ENCODE peak calls at places on chromosomes 11 and 22, in six cellular contexts. W, O, C, D, U and E are unnamed samples.
A peak's percentile ranks its signal among the peaks of the same experiment; 100 is the strongest.

GRCh38 chr11:128720522-128720985 is 26.7 kb downstream of the FLI1 start:
- DNase-seq in W (peak; percentile 65), O (no peak), C (peak; percentile 81), D (no peak), U (peak; percentile 73), E (no peak)

GRCh38 chr22:31912402-31912733 is 32.0 kb upstream of the YWHAH start:
- DNase-seq in W (no peak), O (no peak), C (no peak), D (no peak), U (no peak), E (no peak)

GRCh38 chr22:47351836-47352579 is 589.6 kb downstream of the TBC1D22A start:
- DNase-seq in W (no peak), O (no peak), C (peak; percentile 27), D (no peak), U (no peak), E (no peak)

GRCh38 chr11:19607656-19608360 is 104.8 kb upstream of the NAV2 start:
- DNase-seq in W (peak; percentile 32), O (no peak), C (no peak), D (no peak), U (peak; percentile 66), E (no peak)

GRCh38 chr11:133064152-133064877 is 468.0 kb downstream of the OPCML start:
- DNase-seq in W (peak; percentile 72), O (no peak), C (peak; percentile 61), D (no peak), U (peak; percentile 61), E (peak; percentile 89)

GRCh38 chr22:27306771-27307170 is 494.8 kb downstream of the MN1 start:
- DNase-seq in W (no peak), O (no peak), C (no peak), D (no peak), U (no peak), E (no peak)

GRCh38 chr22:32967285-32968101 is 90.7 kb downstream of the SYN3 start:
- DNase-seq in W (no peak), O (no peak), C (no peak), D (no peak), U (no peak), E (no peak)

GRCh38 chr11:82936261-82936660 is 34.7 kb downstream of the DDIAS start:
- DNase-seq in W (peak; percentile 13), O (no peak), C (no peak), D (no peak), U (peak; percentile 26), E (no peak)

GRCh38 chr11:36177837-36178236 is 111.4 kb downstream of the COMMD9 start:
- DNase-seq in W (peak; percentile 73), O (no peak), C (no peak), D (no peak), U (peak; percentile 89), E (no peak)

GRCh38 chr11:69398529-69399492 is 82.7 kb upstream of the LINC01488 start:
- DNase-seq in W (peak; percentile 55), O (peak; percentile 42), C (no peak), D (no peak), U (peak; percentile 21), E (peak; percentile 59)

GRCh38 chr11:73252577-73253191 is 19.5 kb upstream of the P2RY6 start:
- DNase-seq in W (no peak), O (peak; percentile 33), C (peak; percentile 34), D (no peak), U (no peak), E (no peak)

GRCh38 chr11:28559497-28559896 is 451.3 kb downstream of the METTL15 start:
- DNase-seq in W (peak; percentile 65), O (no peak), C (no peak), D (no peak), U (peak; percentile 46), E (no peak)

GRCh38 chr22:33049125-33049729 is 9.0 kb downstream of the SYN3 start:
- DNase-seq in W (peak; percentile 53), O (peak; percentile 81), C (peak; percentile 84), D (peak; percentile 16), U (peak; percentile 88), E (peak; percentile 85)

GRCh38 chr11:47750725-47751124 is 16.4 kb downstream of the FNBP4 start:
- DNase-seq in W (no peak), O (no peak), C (no peak), D (no peak), U (no peak), E (no peak)

GRCh38 chr11:69662021-69662698 is 13.0 kb downstream of the LTO1 start:
- DNase-seq in W (no peak), O (peak; percentile 62), C (no peak), D (no peak), U (no peak), E (peak; percentile 50)

GRCh38 chr22:25051073-25051472 is 98.6 kb downstream of the KIAA1671 start:
- DNase-seq in W (no peak), O (no peak), C (no peak), D (no peak), U (no peak), E (no peak)

GRCh38 chr11:109197656-109198055 is 224.3 kb upstream of the C11orf87 start:
- DNase-seq in W (peak; percentile 64), O (no peak), C (no peak), D (no peak), U (peak; percentile 48), E (no peak)

GRCh38 chr22:33707581-33707980 is 212.7 kb downstream of the LARGE1 start:
- DNase-seq in W (no peak), O (no peak), C (no peak), D (no peak), U (no peak), E (no peak)

GRCh38 chr11:117457031-117457785 is 129.6 kb downstream of the CEP164 start:
- DNase-seq in W (no peak), O (peak; percentile 49), C (no peak), D (no peak), U (no peak), E (no peak)

GRCh38 chr11:118612378-118612777 is 5.0 kb downstream of the PHLDB1 start:
- DNase-seq in W (no peak), O (no peak), C (peak; percentile 45), D (no peak), U (no peak), E (peak; percentile 66)

GRCh38 chr11:7251836-7252682 is at the start of gene SYT9:
- DNase-seq in W (peak; percentile 16), O (peak; percentile 62), C (peak; percentile 44), D (no peak), U (peak; percentile 24), E (peak; percentile 54)

DNA sequence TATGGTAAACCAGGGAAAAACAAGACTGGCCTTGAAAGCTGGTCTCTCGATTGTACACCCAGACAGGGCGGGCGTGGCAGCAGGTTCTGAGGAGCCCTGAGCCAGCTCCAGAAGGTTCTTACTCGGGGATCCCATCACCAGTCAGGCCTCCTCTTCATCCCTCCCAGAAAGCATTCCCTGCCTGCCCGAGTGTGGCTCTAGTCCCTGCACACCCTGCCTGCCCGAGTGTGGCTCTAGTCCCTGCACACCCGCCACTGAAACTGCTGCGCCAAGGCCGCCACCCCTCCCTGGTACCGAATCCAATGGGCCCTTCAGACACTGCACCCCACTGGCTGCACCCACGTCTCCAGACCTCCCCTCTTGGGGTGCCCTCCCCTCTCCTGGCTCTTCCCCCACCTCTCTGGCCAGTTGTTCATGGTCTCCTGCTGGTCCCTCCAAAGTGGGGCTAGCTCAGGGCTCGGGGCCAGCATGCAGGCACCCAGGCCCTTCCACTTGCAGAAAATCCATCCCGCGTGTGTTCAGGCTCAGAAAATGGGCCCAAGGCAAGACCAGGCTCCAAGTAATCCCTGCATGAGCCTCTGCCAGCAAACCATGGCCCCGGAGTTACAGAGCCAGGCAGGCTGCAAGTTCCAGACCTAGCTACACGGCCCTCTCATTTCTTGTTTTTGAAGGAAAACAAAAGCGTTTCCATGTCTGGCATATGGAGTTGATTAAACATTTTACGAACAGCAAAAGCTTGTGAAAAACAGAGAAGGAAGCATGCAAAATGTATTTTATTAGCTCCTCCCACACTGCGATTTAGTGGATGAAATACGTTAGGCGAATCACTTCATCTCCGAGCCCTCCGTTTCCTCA is 29.9 kb downstream of the KIAA0930 start:
- DNase-seq in W (no peak), O (no peak), C (no peak), D (no peak), U (no peak), E (peak; percentile 48)
- H3K4me3 ChIP-seq in W (no peak overlapping the region), O (peak overlapping the region; percentile 52), C (no peak overlapping the region), D (no peak overlapping the region), U (no peak overlapping the region), E (no peak overlapping the region)

GRCh38 chr22:36563001-36563400 is 34.0 kb upstream of the EIF3D start:
- DNase-seq in W (no peak), O (no peak), C (no peak), D (no peak), U (no peak), E (no peak)

GRCh38 chr22:36565152-36565507 is 36.2 kb upstream of the EIF3D start:
- DNase-seq in W (no peak), O (no peak), C (no peak), D (no peak), U (no peak), E (no peak)

GRCh38 chr22:36564422-36565151 is 35.6 kb upstream of the EIF3D start:
- DNase-seq in W (no peak), O (no peak), C (no peak), D (no peak), U (no peak), E (no peak)

GRCh38 chr22:36563444-36563843 is 34.5 kb upstream of the EIF3D start:
- DNase-seq in W (no peak), O (no peak), C (no peak), D (no peak), U (no peak), E (no peak)

GRCh38 chr22:36563898-36564297 is 34.9 kb upstream of the EIF3D start:
- DNase-seq in W (no peak), O (no peak), C (no peak), D (no peak), U (no peak), E (no peak)
- H3K4me3 ChIP-seq in W (no peak overlapping the region), O (no peak overlapping the region), C (no peak overlapping the region), D (no peak overlapping the region), U (no peak overlapping the region), E (no peak overlapping the region)

GRCh38 chr11:32259641-32260081 is 168.8 kb downstream of the RCN1 start:
- DNase-seq in W (peak; percentile 78), O (no peak), C (no peak), D (no peak), U (peak; percentile 97), E (no peak)
- H3K4me3 ChIP-seq in W (no peak overlapping the region), O (no peak overlapping the region), C (no peak overlapping the region), D (no peak overlapping the region), U (no peak overlapping the region), E (no peak overlapping the region)

GRCh38 chr11:101914737-101915426 is at the start of gene CEP126:
- DNase-seq in W (peak; percentile 96), O (peak; percentile 98), C (peak; percentile 97), D (peak; percentile 92), U (peak; percentile 97), E (peak; percentile 97)

GRCh38 chr11:101914349-101914736 is 467 bp upstream of the CEP126 start:
- DNase-seq in W (peak; percentile 57), O (no peak), C (no peak), D (no peak), U (peak; percentile 75), E (no peak)

GRCh38 chr11:101915811-101916291 is 471 bp downstream of the ANGPTL5 start:
- DNase-seq in W (peak; percentile 56), O (no peak), C (no peak), D (no peak), U (peak; percentile 62), E (no peak)

GRCh38 chr11:101912823-101913284 is 2.0 kb upstream of the CEP126 start:
- DNase-seq in W (peak; percentile 36), O (no peak), C (no peak), D (no peak), U (peak; percentile 83), E (no peak)

DNA sequence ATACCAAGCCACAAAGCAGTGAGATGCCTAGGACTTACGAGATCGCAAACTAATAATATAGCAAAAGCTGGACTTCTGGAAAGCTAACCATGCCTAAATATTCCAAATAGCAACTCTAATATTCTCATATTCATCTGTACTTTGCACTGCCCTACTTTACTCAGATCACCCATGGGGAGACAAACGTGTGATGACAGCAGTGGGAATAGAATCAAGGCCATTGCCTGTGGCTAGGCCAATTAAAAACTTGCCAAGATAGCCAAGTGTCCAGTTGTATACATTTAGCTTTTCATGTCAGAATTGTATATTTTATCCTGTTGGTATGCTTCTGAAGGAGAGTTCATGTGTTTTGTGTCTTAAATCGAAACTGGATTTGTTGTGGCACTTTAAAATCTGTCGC is 1.2 kb upstream of the CEP126 start:
- DNase-seq in W (no peak), O (no peak), C (no peak), D (no peak), U (peak; percentile 4), E (no peak)
- H3K4me3 ChIP-seq in W (no peak overlapping the region), O (peak overlapping the region; percentile 69), C (no peak overlapping the region), D (no peak overlapping the region), U (no peak overlapping the region), E (no peak overlapping the region)